ENCODE peak calls at places on chromosomes 4 and X, in nine cellular contexts. U, T, I, Z, R, L, F, O and M are unnamed samples.

GRCh38 chrX:11171956-11172355 is 60.8 kb downstream of the HCCS start:
- DNase-seq in U (no peak), T (no peak), I (no peak), Z (no peak), R (no peak), L (no peak), F (no peak), O (no peak), M (no peak)

GRCh38 chr4:44118971-44119680 is 329.5 kb downstream of the KCTD8 start:
- DNase-seq in U (no peak), T (no peak), I (no peak), Z (no peak), R (no peak), L (no peak), F (no peak), O (no peak), M (no peak)

GRCh38 chr4:53962516-53963225 is 101.7 kb downstream of the CHIC2 start:
- DNase-seq in U (no peak), T (no peak), I (no peak), Z (no peak), R (no peak), L (no peak), F (no peak), O (peak), M (no peak)

GRCh38 chr4:176631611-176632010 is 161.1 kb downstream of the VEGFC start:
- DNase-seq in U (no peak), T (no peak), I (no peak), Z (no peak), R (no peak), L (no peak), F (no peak), O (no peak), M (no peak)

GRCh38 chr4:85298037-85298436 is 176.9 kb upstream of the ARHGAP24 start:
- DNase-seq in U (no peak), T (no peak), I (no peak), Z (no peak), R (no peak), L (no peak), F (no peak), O (no peak), M (no peak)

GRCh38 chr4:140156529-140157171 is 2.7 kb upstream of the MAML3 start:
- DNase-seq in U (no peak), T (no peak), I (no peak), Z (no peak), R (no peak), L (no peak), F (no peak), O (no peak), M (no peak)

GRCh38 chr4:137213372-137214173 is 318.7 kb downstream of the PCDH18 start:
- DNase-seq in U (no peak), T (no peak), I (no peak), Z (no peak), R (no peak), L (no peak), F (no peak), O (no peak), M (no peak)

GRCh38 chrX:153836921-153837320 is 6.6 kb upstream of the PDZD4 start:
- DNase-seq in U (no peak), T (no peak), I (no peak), Z (no peak), R (no peak), L (no peak), F (no peak), O (no peak), M (no peak)

GRCh38 chr4:1403591-1404572 is 2.4 kb downstream of the NKX1-1 start:
- DNase-seq in U (no peak), T (no peak), I (no peak), Z (no peak), R (peak), L (no peak), F (no peak), O (no peak), M (no peak)

GRCh38 chrX:123338240-123338639 is 154.2 kb downstream of the GRIA3 start:
- DNase-seq in U (no peak), T (no peak), I (no peak), Z (no peak), R (no peak), L (no peak), F (no peak), O (no peak), M (no peak)

GRCh38 chr4:168666531-168666930 is 169.7 kb downstream of the PALLD start:
- DNase-seq in U (no peak), T (no peak), I (no peak), Z (no peak), R (no peak), L (no peak), F (no peak), O (no peak), M (no peak)

GRCh38 chrX:3295731-3296130 is 50.7 kb downstream of the MXRA5 start:
- DNase-seq in U (peak), T (no peak), I (peak), Z (peak), R (no peak), L (peak), F (no peak), O (no peak), M (no peak)

GRCh38 chrX:100659431-100660137 is 15.6 kb downstream of the SRPX2 start:
- DNase-seq in U (no peak), T (no peak), I (no peak), Z (no peak), R (no peak), L (no peak), F (no peak), O (no peak), M (peak)

GRCh38 chr4:44446801-44447562 is 1.6 kb downstream of the KCTD8 start:
- DNase-seq in U (peak), T (no peak), I (no peak), Z (no peak), R (peak), L (no peak), F (no peak), O (no peak), M (no peak)

GRCh38 chrX:119693032-119693995 is at the start of gene SEPTIN6:
- DNase-seq in U (peak), T (peak), I (peak), Z (peak), R (peak), L (peak), F (peak), O (no peak), M (no peak)

GRCh38 chr4:68693325-68694075 is 23.0 kb upstream of the UGT2B15 start:
- DNase-seq in U (no peak), T (no peak), I (no peak), Z (no peak), R (no peak), L (no peak), F (no peak), O (no peak), M (no peak)

GRCh38 chr4:123833156-123833555 is 436.6 kb downstream of the SPRY1 start:
- DNase-seq in U (no peak), T (no peak), I (no peak), Z (peak), R (no peak), L (no peak), F (no peak), O (no peak), M (no peak)

GRCh38 chr4:114879916-114880315 is 233.5 kb downstream of the NDST4 start:
- DNase-seq in U (no peak), T (no peak), I (no peak), Z (no peak), R (no peak), L (no peak), F (no peak), O (no peak), M (no peak)

GRCh38 chr4:160546201-160546600 is 1443.3 kb downstream of the RAPGEF2 start:
- DNase-seq in U (no peak), T (no peak), I (no peak), Z (no peak), R (no peak), L (no peak), F (no peak), O (no peak), M (no peak)

GRCh38 chr4:16669036-16669435 is 229.4 kb downstream of the LDB2 start:
- DNase-seq in U (no peak), T (no peak), I (no peak), Z (no peak), R (peak), L (no peak), F (no peak), O (no peak), M (no peak)

GRCh38 chr4:20512053-20512810 is 188.0 kb upstream of the PACRGL start:
- DNase-seq in U (no peak), T (no peak), I (no peak), Z (peak), R (no peak), L (no peak), F (no peak), O (no peak), M (no peak)

GRCh38 chr4:188728359-188728758 is 589.1 kb downstream of the TRIML1 start:
- DNase-seq in U (no peak), T (no peak), I (no peak), Z (no peak), R (no peak), L (no peak), F (no peak), O (no peak), M (no peak)

GRCh38 chr4:143458966-143459365 is 54.5 kb upstream of the SMARCA5 start:
- DNase-seq in U (no peak), T (no peak), I (no peak), Z (no peak), R (no peak), L (no peak), F (no peak), O (no peak), M (no peak)

GRCh38 chrX:41922125-41922521 is 1.2 kb downstream of the CASK start:
- DNase-seq in U (no peak), T (no peak), I (no peak), Z (peak), R (no peak), L (no peak), F (no peak), O (no peak), M (no peak)

GRCh38 chrX:41921492-41922124 is 1.7 kb downstream of the CASK start:
- DNase-seq in U (no peak), T (peak), I (no peak), Z (peak), R (no peak), L (no peak), F (no peak), O (no peak), M (no peak)

GRCh38 chrX:41922694-41923171 is 621 bp downstream of the CASK start:
- DNase-seq in U (peak), T (no peak), I (no peak), Z (peak), R (no peak), L (no peak), F (no peak), O (no peak), M (no peak)

GRCh38 chrX:41923925-41924693 is 755 bp upstream of the CASK start:
- DNase-seq in U (no peak), T (no peak), I (no peak), Z (peak), R (peak), L (peak), F (peak), O (no peak), M (no peak)

GRCh38 chrX:41923257-41923924 is at the start of gene CASK:
- DNase-seq in U (peak), T (peak), I (peak), Z (peak), R (peak), L (peak), F (peak), O (peak), M (no peak)
- TF ChIP-seq POLR2A in U (no peak), T (no peak), I (no peak), Z (no peak), R (no peak), L (no peak), F (no peak), O (peak), M (peak)

DNA sequence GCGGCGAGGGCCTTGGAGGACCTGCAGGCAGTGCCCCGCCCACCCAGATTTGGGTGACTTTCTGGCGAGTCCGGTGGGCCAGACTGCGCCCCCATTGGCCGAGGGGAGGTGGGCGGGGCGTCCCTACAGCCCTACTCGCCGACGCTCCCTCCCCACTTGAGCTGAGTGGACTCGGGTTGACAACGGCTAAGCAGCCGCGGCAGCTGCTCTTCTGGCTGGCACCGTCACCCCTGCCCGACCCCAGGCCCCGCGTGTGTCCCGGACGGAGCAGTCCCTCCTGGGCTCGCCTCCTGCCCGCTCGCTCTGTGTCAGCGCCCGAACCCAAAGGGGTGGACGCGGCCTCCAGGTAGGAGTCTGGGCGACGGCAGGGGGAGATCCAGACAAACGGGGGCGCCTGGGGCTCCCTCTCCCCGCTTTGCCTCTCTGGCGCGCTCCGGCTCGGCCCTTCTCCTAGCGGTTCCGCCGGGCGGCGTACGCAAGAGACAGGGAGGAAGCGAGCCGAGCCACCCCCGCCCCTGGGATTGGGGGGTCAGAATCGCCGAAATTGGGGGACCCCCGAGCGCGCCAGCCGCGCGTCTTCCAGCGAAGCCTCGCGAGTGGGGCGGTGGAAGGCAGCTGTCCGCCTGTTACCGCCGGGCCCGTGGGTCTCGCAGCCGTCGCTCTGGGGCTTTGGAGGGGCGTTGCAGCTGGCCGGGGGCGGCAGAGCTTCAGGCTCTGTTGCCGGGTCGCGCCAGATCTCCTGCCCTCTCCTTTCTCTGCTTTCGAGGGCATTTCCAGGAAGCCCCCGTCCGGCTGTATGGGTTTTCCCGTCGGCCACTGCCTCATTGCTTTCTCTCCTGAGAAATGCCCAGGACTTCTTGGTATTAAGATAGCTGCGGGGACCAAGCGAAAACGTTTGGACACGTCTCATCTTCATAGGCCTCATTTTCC is 46.3 kb downstream of the STARD8 start:
- DNase-seq in U (peak), T (no peak), I (peak), Z (peak), R (peak), L (no peak), F (peak), O (no peak), M (no peak)
- TF ChIP-seq POLR2AphosphoS5 in U (no peak), T (no peak), I (peak), Z (peak), R (peak), L (no peak), F (no peak), O (peak), M (peak)

GRCh38 chr4:5051210-5051691 is at the start of gene STK32B:
- DNase-seq in U (peak), T (no peak), I (peak), Z (peak), R (peak), L (no peak), F (no peak), O (peak), M (peak)
- H3K27ac ChIP-seq in U (no peak), T (no peak), I (no peak), Z (peak), R (peak), L (no peak), F (no peak), O (peak), M (peak)

DNA sequence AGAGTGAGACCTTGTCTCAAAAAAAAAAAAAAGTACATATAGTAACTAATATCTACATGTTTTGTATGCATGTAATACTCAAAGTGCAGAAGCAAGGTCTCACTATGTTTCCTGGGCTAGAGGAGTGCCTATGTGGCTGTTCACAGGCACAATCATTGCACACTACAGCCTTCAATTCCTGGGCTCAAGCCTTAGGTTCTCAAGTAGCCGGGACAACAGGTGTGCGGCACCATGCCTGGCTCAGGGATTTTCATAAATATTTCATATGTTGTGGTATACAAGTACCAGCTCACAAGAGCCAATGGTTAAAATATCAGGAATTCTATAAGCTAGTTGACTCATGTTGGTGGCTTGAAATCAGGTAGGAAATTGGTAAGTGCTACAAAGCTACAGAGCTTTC is 94.8 kb downstream of the LARP7 start:
- DNase-seq in U (peak), T (no peak), I (no peak), Z (no peak), R (no peak), L (no peak), F (no peak), O (peak), M (no peak)
- TF ChIP-seq POLR2A in U (no peak), T (no peak), I (no peak), Z (no peak), R (no peak), L (no peak), F (no peak), O (no peak), M (no peak)

DNA sequence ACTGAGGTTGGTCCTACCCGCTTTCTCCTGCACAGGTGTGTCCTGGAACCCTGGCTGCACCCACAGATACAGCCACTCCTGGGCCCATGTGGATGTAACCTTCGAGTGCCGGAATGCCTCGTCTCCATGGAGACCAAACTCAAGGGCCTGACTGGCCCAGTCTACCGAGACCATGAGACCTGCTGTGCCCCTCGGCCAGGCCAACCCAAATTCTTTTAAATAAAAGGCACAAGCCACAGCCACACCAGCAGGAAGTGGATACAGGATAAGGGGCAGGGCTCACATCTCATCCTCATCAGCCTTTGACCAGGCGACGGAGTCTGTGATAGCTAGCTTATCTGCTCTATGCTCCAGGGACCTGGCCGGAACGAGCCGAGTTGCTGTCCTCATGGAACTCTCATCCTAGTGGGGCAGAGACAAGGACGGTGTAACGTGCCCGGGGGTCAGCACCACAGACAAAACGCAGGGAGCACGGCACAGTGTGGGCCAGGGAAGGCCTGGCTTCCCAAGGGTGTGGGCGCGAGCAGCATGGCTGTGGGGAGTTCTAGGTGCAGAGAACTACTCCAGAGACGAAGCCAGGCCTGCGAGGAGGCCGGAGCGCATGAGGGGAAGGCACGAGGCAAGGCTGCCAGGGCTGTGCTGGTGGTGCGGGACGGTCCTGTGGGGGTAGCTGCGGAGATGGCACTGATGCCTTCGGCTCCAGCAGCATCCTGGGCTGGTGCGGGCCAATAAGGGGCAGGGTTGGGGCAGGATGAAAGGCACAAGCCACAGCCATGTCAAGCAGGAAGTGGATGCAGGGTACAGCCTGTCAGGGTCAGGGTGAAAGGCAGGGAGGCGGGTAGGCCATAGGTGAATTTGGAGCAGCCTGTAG is 22.7 kb downstream of the NOP14 start:
- DNase-seq in U (no peak), T (no peak), I (no peak), Z (no peak), R (no peak), L (no peak), F (peak), O (no peak), M (no peak)
- TF ChIP-seq POLR2AphosphoS5 in U (peak), T (no peak), I (no peak), Z (no peak), R (no peak), L (no peak), F (no peak), O (no peak), M (no peak)

GRCh38 chrX:32571579-32571978 is 639.8 kb downstream of the DMD start:
- DNase-seq in U (no peak), T (no peak), I (no peak), Z (no peak), R (no peak), L (no peak), F (no peak), O (no peak), M (no peak)
- H3K27ac ChIP-seq in U (no peak), T (no peak), I (no peak), Z (no peak), R (no peak), L (no peak), F (no peak), O (no peak), M (no peak)

GRCh38 chr4:15003891-15004700 is 1.8 kb downstream of the CPEB2 start:
- DNase-seq in U (peak), T (no peak), I (peak), Z (peak), R (peak), L (no peak), F (peak), O (no peak), M (no peak)
- TF ChIP-seq POLR2A in U (no peak), T (no peak), I (no peak), Z (no peak), R (no peak), L (no peak), F (no peak), O (no peak), M (no peak)